ENCODE peak calls at places on chromosomes 12 and 14, in nine cellular contexts. R, J, O, Y, T, X, D, H and A are unnamed samples.
A peak's percentile ranks its signal among the peaks of the same experiment; 100 is the strongest.

GRCh38 chr12:38268612-38269011 is 48.0 kb upstream of the ALG10B start:
- DNase-seq in Y (no peak), H (no peak), X (no peak), T (no peak), D (no peak), J (no peak), R (no peak), O (no peak), A (no peak)

GRCh38 chr12:13179159-13180074 is 17.1 kb upstream of the EMP1 start:
- DNase-seq in J (peak; percentile 56), D (peak; percentile 67), R (no peak), H (no peak), Y (peak; percentile 74), T (no peak), X (no peak), O (peak; percentile 55), A (no peak)

GRCh38 chr14:78104130-78104529 is 66.0 kb upstream of the NRXN3 start:
- DNase-seq in J (no peak), X (no peak), O (no peak), Y (no peak), T (no peak), D (no peak), R (no peak), H (no peak), A (no peak)

GRCh38 chr12:27462851-27463250 is 16.3 kb downstream of the SMCO2 start:
- DNase-seq in J (no peak), D (peak; percentile 41), Y (no peak), O (no peak), H (no peak), T (no peak), X (no peak), R (no peak), A (no peak)

GRCh38 chr12:9707864-9708808 is 24.8 kb downstream of the CLECL1 start:
- DNase-seq in H (peak; percentile 30), R (no peak), J (peak; percentile 60), D (peak; percentile 28), X (peak; percentile 26), Y (peak; percentile 77), O (peak; percentile 56), T (no peak), A (peak; percentile 3)

GRCh38 chr14:89327771-89328212 is 89.2 kb downstream of the FOXN3 start:
- DNase-seq in R (no peak), H (no peak), T (no peak), J (no peak), Y (peak; percentile 66), D (no peak), O (no peak), X (no peak), A (no peak)

GRCh38 chr12:99253068-99253467 is 394.5 kb upstream of the GARIN6 start:
- DNase-seq in H (no peak), J (no peak), X (no peak), R (no peak), Y (no peak), O (no peak), T (no peak), D (no peak), A (no peak)

GRCh38 chr14:104555621-104556255 is 23.8 kb upstream of the C14orf180 start:
- DNase-seq in T (peak; percentile 55), H (no peak), D (no peak), O (no peak), J (no peak), Y (no peak), X (no peak), R (no peak), A (no peak)

GRCh38 chr12:21054334-21054733 is 76.7 kb upstream of the SLCO1B1 start:
- DNase-seq in X (no peak), H (no peak), R (no peak), J (no peak), O (no peak), D (no peak), T (peak; percentile 66), Y (no peak), A (no peak)

DNA sequence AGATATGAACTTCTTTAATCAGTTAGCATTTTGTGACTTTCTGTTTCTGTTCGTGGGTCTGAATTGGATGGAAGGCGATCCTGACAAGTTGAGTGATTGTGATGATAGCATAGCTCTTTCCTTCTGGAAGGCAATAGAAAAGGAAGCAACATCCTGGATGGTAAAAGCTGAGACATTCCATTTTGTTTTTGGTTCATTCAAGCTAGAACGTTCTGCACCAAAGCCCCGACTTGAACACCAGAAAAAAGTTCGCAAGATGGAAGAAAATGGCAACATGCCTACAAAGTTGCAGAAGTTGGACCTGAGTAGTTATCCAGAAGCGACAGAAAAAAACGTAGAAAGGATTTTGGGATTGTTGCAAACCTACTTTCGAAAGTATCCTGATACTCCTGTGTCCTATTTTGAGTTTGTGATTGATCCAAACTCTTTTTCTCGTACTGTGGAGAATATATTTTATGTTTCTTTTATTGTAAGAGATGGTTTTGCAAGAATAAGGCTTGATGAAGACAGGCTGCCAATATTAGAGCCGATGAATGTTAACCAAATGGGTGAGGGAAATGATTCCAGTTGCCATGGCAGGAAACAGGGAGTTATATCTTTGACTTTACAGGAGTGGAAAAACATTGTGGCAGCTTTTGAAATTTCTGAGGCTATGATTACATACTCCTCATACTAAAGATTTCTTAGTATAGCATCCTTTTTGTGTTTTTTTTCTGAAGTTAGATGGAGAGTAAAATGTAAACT is 894 bp downstream of the EID3 start:
- DNase-seq in J (no peak), R (no peak), Y (no peak), D (no peak), H (no peak), O (no peak), X (no peak), T (no peak), A (no peak)
- TF ChIP-seq CTCF in J (no peak), R (no peak), Y (no peak), D (no peak), H (no peak), O (no peak), X (no peak), T (no peak), A (no peak)

GRCh38 chr14:56666294-56666693 is 86.7 kb downstream of the TMEM260 start:
- DNase-seq in H (no peak), J (no peak), Y (no peak), D (no peak), X (peak; percentile 2), O (no peak), T (no peak), R (no peak), A (no peak)
- H3K4me3 ChIP-seq in H (no peak overlapping the region), J (no peak overlapping the region), Y (no peak overlapping the region), D (no peak overlapping the region), X (no peak overlapping the region), O (no peak overlapping the region), T (no peak overlapping the region), R (no peak overlapping the region), A (no peak overlapping the region)

GRCh38 chr14:21149641-21150367 is 6.1 kb downstream of the OR5AU1 start:
- DNase-seq in O (no peak), Y (no peak), D (no peak), J (no peak), R (no peak), H (no peak), X (no peak), T (no peak), A (no peak)
- TF ChIP-seq CTCF in O (no peak), Y (no peak), D (no peak), J (no peak), R (no peak), H (no peak), X (no peak), T (no peak), A (no peak)

GRCh38 chr12:132547207-132547740 is 57.3 kb downstream of the FBRSL1 start:
- DNase-seq in T (no peak), H (no peak), D (no peak), X (no peak), Y (no peak), J (no peak), O (no peak), R (no peak), A (no peak)

GRCh38 chr12:132550830-132551229 is 59.6 kb downstream of the LRCOL1 start:
- DNase-seq in X (no peak), Y (no peak), J (no peak), T (no peak), D (no peak), R (no peak), O (no peak), H (no peak), A (no peak)

GRCh38 chr12:132548430-132549058 is 58.6 kb downstream of the FBRSL1 start:
- DNase-seq in Y (no peak), D (no peak), O (no peak), R (no peak), X (no peak), T (no peak), H (no peak), J (no peak), A (no peak)

GRCh38 chr12:132550014-132550802 is 60.2 kb downstream of the LRCOL1 start:
- DNase-seq in X (no peak), D (no peak), O (no peak), R (no peak), Y (peak; percentile 72), J (no peak), H (no peak), T (no peak), A (no peak)

GRCh38 chr12:132549059-132549458 is 59.1 kb downstream of the FBRSL1 start:
- DNase-seq in R (no peak), H (no peak), O (no peak), T (no peak), Y (no peak), X (no peak), D (no peak), J (no peak), A (no peak)
- H3K4me3 ChIP-seq in R (no peak overlapping the region), H (no peak overlapping the region), O (no peak overlapping the region), T (no peak overlapping the region), Y (no peak overlapping the region), X (no peak overlapping the region), D (no peak overlapping the region), J (no peak overlapping the region), A (no peak overlapping the region)

GRCh38 chr12:116009805-116010204 is 267.7 kb downstream of the MED13L start:
- DNase-seq in J (no peak), R (no peak), X (no peak), D (no peak), Y (no peak), H (no peak), T (no peak), O (no peak), A (no peak)
- TF ChIP-seq CTCF in J (no peak), R (no peak), X (peak; percentile 43), D (no peak), Y (peak; percentile 9), H (peak; percentile 36), T (peak; percentile 19), O (peak; percentile 15), A (peak; percentile 48)

DNA sequence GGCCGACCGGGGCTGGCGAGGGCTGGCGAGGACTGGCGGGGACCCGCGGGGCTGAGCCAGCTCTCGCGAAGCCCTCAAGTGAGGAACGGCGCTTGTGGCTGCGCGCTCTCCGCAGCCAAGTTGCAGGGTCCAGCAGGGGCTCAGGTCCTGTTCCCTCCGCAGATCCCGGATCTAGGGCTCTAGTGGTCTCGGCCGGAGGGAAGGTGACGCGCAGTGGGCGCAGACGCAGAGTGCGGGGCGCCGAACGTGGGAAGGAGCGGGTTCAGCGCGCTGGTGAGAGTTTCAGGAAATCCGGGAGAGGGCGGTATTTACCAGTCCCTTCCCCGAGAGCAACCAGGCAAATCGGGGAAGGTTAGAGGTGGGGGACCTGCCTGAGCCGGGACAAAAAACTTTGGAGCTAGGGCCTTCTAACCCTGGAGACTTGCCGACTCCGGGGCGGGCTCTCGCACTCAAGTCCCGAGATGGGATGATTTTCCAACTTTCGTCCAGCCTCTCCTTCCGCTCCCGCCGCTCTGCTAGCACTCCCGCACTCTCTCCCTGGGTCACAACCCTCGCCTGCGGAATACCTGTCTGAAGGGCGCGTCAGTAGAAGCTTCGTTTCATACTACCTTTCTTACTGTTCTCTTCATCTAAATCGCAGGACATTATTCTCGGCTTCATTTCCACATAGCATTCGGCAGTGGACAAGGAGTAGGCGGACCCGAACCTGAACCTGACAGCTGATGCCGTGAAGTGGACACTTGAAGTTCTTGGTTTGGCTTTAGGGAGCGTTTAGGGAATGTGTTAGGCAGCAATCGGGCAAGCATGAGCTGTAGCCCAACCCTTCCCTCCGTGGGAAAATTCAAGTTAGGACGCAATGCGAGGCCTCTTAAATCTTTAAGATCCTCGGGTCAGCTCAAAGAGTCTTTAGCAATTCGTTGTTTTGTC is 13.6 kb upstream of the PAX9 start:
- DNase-seq in D (no peak), J (no peak), R (no peak), O (no peak), X (no peak), Y (peak; percentile 62), T (peak; percentile 67), H (no peak), A (peak; percentile 6)
- H3K4me3 ChIP-seq in D (no peak overlapping the region), J (peak overlapping the region; percentile 4), R (peak overlapping the region; percentile 43), O (peak overlapping the region; percentile 37), X (no peak overlapping the region), Y (no peak overlapping the region), T (peak overlapping the region; percentile 47), H (peak overlapping the region; percentile 43), A (peak overlapping the region; percentile 40)